ENCODE peak calls at places on chromosomes 6 and 20, in four cellular contexts. One of them, this sample, is unnamed.

GRCh38 chr20:32619586-32619985 is 34.5 kb upstream of the NOL4L start:
- DNase-seq in fibroblast of pulmonary artery: no peak
- DNase-seq in right lobe of liver: no peak
- DNase-seq in cardiac fibroblast: no peak
- DNase-seq in this sample: no peak

GRCh38 chr20:47204008-47204745 is 152.3 kb downstream of the ZMYND8 start:
- DNase-seq in fibroblast of pulmonary artery: peak
- DNase-seq in cardiac fibroblast: peak
- DNase-seq in right lobe of liver: no peak
- DNase-seq in this sample: no peak

GRCh38 chr20:25310921-25311728 is 63.2 kb downstream of the PYGB start:
- DNase-seq in cardiac fibroblast: peak
- DNase-seq in fibroblast of pulmonary artery: peak
- DNase-seq in right lobe of liver: peak
- DNase-seq in this sample: no peak

GRCh38 chr6:144090384-144090783 is 5.0 kb downstream of the SF3B5 start:
- DNase-seq in fibroblast of pulmonary artery: no peak
- DNase-seq in cardiac fibroblast: no peak
- DNase-seq in right lobe of liver: no peak
- DNase-seq in this sample: no peak

GRCh38 chr6:116111552-116112528 is 11.2 kb downstream of the NT5DC1 start:
- DNase-seq in cardiac fibroblast: peak
- DNase-seq in right lobe of liver: no peak
- DNase-seq in fibroblast of pulmonary artery: peak
- DNase-seq in this sample: no peak

GRCh38 chr20:371755-372542 is 8.6 kb upstream of the TRIB3 start:
- DNase-seq in fibroblast of pulmonary artery: peak
- DNase-seq in cardiac fibroblast: peak
- DNase-seq in right lobe of liver: peak
- DNase-seq in this sample: no peak

GRCh38 chr6:106087548-106088325 is 1.6 kb downstream of the PRDM1 start:
- DNase-seq in right lobe of liver: peak
- DNase-seq in cardiac fibroblast: peak
- DNase-seq in fibroblast of pulmonary artery: peak
- DNase-seq in this sample: peak

GRCh38 chr20:14009206-14009605 is 13.9 kb downstream of the MACROD2 start:
- DNase-seq in cardiac fibroblast: no peak
- DNase-seq in fibroblast of pulmonary artery: no peak
- DNase-seq in right lobe of liver: no peak
- DNase-seq in this sample: no peak

GRCh38 chr20:10670521-10671220 is 3.1 kb downstream of the JAG1 start:
- DNase-seq in cardiac fibroblast: peak
- DNase-seq in right lobe of liver: no peak
- DNase-seq in fibroblast of pulmonary artery: no peak
- DNase-seq in this sample: no peak

GRCh38 chr6:149264629-149265028 is 52.9 kb upstream of the TAB2 start:
- DNase-seq in right lobe of liver: no peak
- DNase-seq in fibroblast of pulmonary artery: no peak
- DNase-seq in cardiac fibroblast: no peak
- DNase-seq in this sample: no peak

GRCh38 chr6:33727932-33728331 is 16.4 kb upstream of the UQCC2 start:
- DNase-seq in cardiac fibroblast: no peak
- DNase-seq in fibroblast of pulmonary artery: no peak
- DNase-seq in right lobe of liver: peak
- DNase-seq in this sample: peak

GRCh38 chr6:106186714-106187113 is 100.6 kb downstream of the PRDM1 start:
- DNase-seq in right lobe of liver: no peak
- DNase-seq in fibroblast of pulmonary artery: no peak
- DNase-seq in cardiac fibroblast: no peak
- DNase-seq in this sample: no peak

GRCh38 chr20:41300383-41300782 is 17.1 kb downstream of the ZHX3 start:
- DNase-seq in fibroblast of pulmonary artery: no peak
- DNase-seq in cardiac fibroblast: no peak
- DNase-seq in right lobe of liver: no peak
- DNase-seq in this sample: no peak

GRCh38 chr6:147192278-147192911 is 11.8 kb upstream of the STXBP5 start:
- DNase-seq in right lobe of liver: peak
- DNase-seq in fibroblast of pulmonary artery: no peak
- DNase-seq in cardiac fibroblast: no peak
- DNase-seq in this sample: no peak

GRCh38 chr6:138590796-138591709 is 91.8 kb upstream of the NHSL1 start:
- DNase-seq in fibroblast of pulmonary artery: peak
- DNase-seq in cardiac fibroblast: peak
- DNase-seq in right lobe of liver: no peak
- DNase-seq in this sample: no peak

GRCh38 chr20:23869520-23869919 is 10.0 kb downstream of the CST5 start:
- DNase-seq in fibroblast of pulmonary artery: no peak
- DNase-seq in cardiac fibroblast: no peak
- DNase-seq in right lobe of liver: no peak
- DNase-seq in this sample: no peak

GRCh38 chr20:24948939-24949679 is at the start of gene CST7:
- DNase-seq in fibroblast of pulmonary artery: no peak
- DNase-seq in right lobe of liver: peak
- DNase-seq in cardiac fibroblast: peak
- DNase-seq in this sample: no peak

GRCh38 chr6:156988276-156989158 is 211.3 kb downstream of the ARID1B start:
- DNase-seq in fibroblast of pulmonary artery: peak
- DNase-seq in cardiac fibroblast: peak
- DNase-seq in right lobe of liver: no peak
- DNase-seq in this sample: no peak

GRCh38 chr6:52510213-52510562 is 66.7 kb downstream of the TRAM2 start:
- DNase-seq in cardiac fibroblast: no peak
- DNase-seq in fibroblast of pulmonary artery: no peak
- DNase-seq in right lobe of liver: no peak
- DNase-seq in this sample: no peak

GRCh38 chr20:3744806-3745685 is 12.6 kb downstream of the HSPA12B start:
- DNase-seq in right lobe of liver: peak
- DNase-seq in fibroblast of pulmonary artery: peak
- DNase-seq in cardiac fibroblast: peak
- DNase-seq in this sample: peak

GRCh38 chr6:156698239-156699016 is 78.8 kb upstream of the ARID1B start:
- DNase-seq in right lobe of liver: no peak
- DNase-seq in fibroblast of pulmonary artery: no peak
- DNase-seq in cardiac fibroblast: no peak
- DNase-seq in this sample: no peak

GRCh38 chr6:98769546-98769945 is 64.8 kb upstream of the POU3F2 start:
- DNase-seq in right lobe of liver: no peak
- DNase-seq in fibroblast of pulmonary artery: peak
- DNase-seq in cardiac fibroblast: peak
- DNase-seq in this sample: no peak

GRCh38 chr20:46054606-46055005 is 25.6 kb downstream of the SLC12A5 start:
- DNase-seq in fibroblast of pulmonary artery: no peak
- DNase-seq in cardiac fibroblast: no peak
- DNase-seq in right lobe of liver: no peak
- DNase-seq in this sample: no peak

GRCh38 chr20:46174469-46175126 is 56.5 kb downstream of the CD40 start:
- DNase-seq in fibroblast of pulmonary artery: peak
- DNase-seq in right lobe of liver: peak
- DNase-seq in cardiac fibroblast: peak
- DNase-seq in this sample: peak

GRCh38 chr6:143060806-143061596 is at the start of gene AIG1:
- DNase-seq in fibroblast of pulmonary artery: no peak
- DNase-seq in right lobe of liver: no peak
- DNase-seq in cardiac fibroblast: no peak
- DNase-seq in this sample: no peak

GRCh38 chr6:169965239-169965638 is 213.8 kb downstream of the ERMARD start:
- DNase-seq in fibroblast of pulmonary artery: no peak
- DNase-seq in right lobe of liver: no peak
- DNase-seq in cardiac fibroblast: no peak
- DNase-seq in this sample: no peak

GRCh38 chr6:142731611-142732010 is 213.4 kb downstream of the HIVEP2 start:
- DNase-seq in cardiac fibroblast: no peak
- DNase-seq in right lobe of liver: no peak
- DNase-seq in fibroblast of pulmonary artery: no peak
- DNase-seq in this sample: no peak

GRCh38 chr6:150567823-150568383 is 31.8 kb upstream of the PLEKHG1 start:
- DNase-seq in fibroblast of pulmonary artery: no peak
- DNase-seq in right lobe of liver: no peak
- DNase-seq in cardiac fibroblast: no peak
- DNase-seq in this sample: peak

GRCh38 chr6:149470948-149471347 is 13.9 kb downstream of the ZC3H12D start:
- DNase-seq in cardiac fibroblast: no peak
- DNase-seq in fibroblast of pulmonary artery: no peak
- DNase-seq in right lobe of liver: no peak
- DNase-seq in this sample: no peak

GRCh38 chr20:52426856-52427255 is 235.3 kb upstream of the ZFP64 start:
- DNase-seq in cardiac fibroblast: no peak
- DNase-seq in fibroblast of pulmonary artery: no peak
- DNase-seq in right lobe of liver: no peak
- DNase-seq in this sample: no peak

GRCh38 chr6:159754959-159755914 is 6.6 kb upstream of the ACAT2 start:
- DNase-seq in fibroblast of pulmonary artery: no peak
- DNase-seq in cardiac fibroblast: peak
- DNase-seq in right lobe of liver: no peak
- DNase-seq in this sample: no peak

DNA sequence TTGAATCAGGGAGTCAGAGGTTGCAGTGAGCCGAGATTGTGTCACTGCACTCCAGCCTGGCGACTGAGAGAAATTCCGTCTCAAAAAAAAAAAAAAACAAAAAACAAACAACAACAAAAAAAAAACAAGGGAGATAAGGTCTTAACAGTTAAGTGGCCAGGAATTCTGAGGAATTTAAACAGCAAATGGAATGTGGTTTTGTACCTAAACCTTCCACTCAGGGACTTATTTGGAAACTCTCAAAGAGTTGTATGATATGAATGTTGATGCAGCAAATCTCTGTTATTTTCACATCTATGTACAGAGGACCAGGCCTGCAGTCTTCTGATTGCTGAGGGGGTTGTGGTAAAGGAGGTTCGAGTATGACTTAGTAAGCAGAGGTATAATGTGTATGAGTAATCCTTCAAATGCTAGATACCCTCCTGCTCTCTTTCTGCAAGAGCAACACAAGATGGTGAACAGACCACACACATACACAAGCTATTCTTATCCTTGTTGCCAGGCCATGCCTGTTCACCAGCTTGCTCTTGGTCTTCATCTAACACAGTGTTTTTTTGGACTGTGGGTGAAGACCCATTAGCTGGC is 174.9 kb upstream of the SCGN start:
- DNase-seq in fibroblast of pulmonary artery: peak
- DNase-seq in right lobe of liver: no peak
- DNase-seq in cardiac fibroblast: peak
- DNase-seq in this sample: no peak
- TF ChIP-seq CTCF in fibroblast of pulmonary artery: no peak
- TF ChIP-seq CTCF in right lobe of liver: no peak
- TF ChIP-seq CTCF in cardiac fibroblast: no peak
- TF ChIP-seq CTCF in this sample: no peak

DNA sequence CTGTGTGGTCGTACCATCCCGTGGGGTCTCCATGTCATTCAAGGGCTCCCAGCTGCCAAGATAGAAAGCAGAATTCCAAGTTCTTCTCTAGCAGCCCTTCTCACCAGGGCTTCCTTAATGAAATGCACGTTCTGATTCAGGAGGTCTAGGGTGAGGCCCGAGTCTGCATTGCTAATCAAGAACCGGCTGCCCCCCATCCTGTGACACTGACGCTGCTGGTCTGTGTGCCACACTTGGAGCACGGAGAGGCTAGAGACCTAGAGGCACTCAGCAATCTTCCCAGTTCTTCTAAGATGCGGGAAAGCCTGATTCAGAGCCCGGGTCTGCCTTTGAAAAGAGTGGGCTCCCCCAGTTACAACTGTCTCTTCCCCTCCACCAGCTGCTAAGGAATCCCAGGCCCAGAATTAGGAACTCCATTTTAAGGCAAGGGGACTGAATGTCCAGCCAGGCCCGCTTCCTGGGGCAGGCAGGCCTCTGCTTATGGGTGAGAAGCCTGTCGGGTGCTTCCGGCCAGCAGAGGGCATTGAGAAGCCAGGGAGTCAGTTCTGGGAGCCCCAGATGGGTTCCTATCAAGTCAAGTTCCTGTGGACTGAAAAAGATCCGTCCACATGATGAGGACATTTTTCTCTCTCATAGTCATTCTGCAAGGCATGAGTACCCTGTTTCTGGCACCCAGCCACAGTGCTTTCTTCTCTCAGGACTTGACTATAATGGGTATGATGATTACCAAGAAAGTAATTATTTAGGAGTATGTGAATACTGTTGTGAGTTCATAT is 69.8 kb upstream of the RIN2 start:
- DNase-seq in cardiac fibroblast: peak
- DNase-seq in fibroblast of pulmonary artery: peak
- DNase-seq in right lobe of liver: peak
- DNase-seq in this sample: peak
- TF ChIP-seq CTCF in cardiac fibroblast: peak
- TF ChIP-seq CTCF in fibroblast of pulmonary artery: peak
- TF ChIP-seq CTCF in right lobe of liver: peak
- TF ChIP-seq CTCF in this sample: peak

GRCh38 chr6:46652232-46652602 is 401 bp downstream of the CYP39A1 start:
- DNase-seq in right lobe of liver: no peak
- DNase-seq in cardiac fibroblast: no peak
- DNase-seq in fibroblast of pulmonary artery: no peak
- DNase-seq in this sample: no peak

GRCh38 chr6:46657642-46658041 is 4.9 kb downstream of the SLC25A27 start:
- DNase-seq in cardiac fibroblast: no peak
- DNase-seq in fibroblast of pulmonary artery: no peak
- DNase-seq in right lobe of liver: no peak
- DNase-seq in this sample: no peak

GRCh38 chr6:46653439-46653942 is 716 bp downstream of the SLC25A27 start:
- DNase-seq in cardiac fibroblast: no peak
- DNase-seq in fibroblast of pulmonary artery: no peak
- DNase-seq in right lobe of liver: no peak
- DNase-seq in this sample: no peak

GRCh38 chr6:46652603-46653438 is at the start of the genes CYP39A1 and SLC25A27:
- DNase-seq in fibroblast of pulmonary artery: peak
- DNase-seq in right lobe of liver: peak
- DNase-seq in cardiac fibroblast: peak
- DNase-seq in this sample: peak

DNA sequence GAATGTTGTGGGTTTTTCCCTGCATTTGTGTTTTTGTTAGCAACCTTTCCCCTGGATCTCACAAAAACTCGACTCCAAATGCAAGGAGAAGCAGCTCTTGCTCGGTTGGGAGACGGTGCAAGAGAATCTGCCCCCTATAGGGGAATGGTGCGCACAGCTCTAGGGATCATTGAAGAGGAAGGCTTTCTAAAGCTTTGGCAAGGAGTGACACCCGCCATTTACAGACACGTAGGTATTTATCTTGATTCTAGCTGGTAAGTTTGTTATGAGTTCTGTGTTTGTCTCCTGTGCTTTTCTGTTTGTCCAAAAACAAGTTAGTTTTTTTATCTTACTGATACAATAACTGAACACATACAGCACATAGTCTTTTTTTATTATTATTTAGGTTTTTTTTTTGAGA is 3.0 kb downstream of the SLC25A27 start:
- DNase-seq in right lobe of liver: no peak
- DNase-seq in cardiac fibroblast: peak
- DNase-seq in fibroblast of pulmonary artery: no peak
- DNase-seq in this sample: no peak
- TF ChIP-seq CTCF in right lobe of liver: peak
- TF ChIP-seq CTCF in cardiac fibroblast: peak
- TF ChIP-seq CTCF in fibroblast of pulmonary artery: peak
- TF ChIP-seq CTCF in this sample: no peak

GRCh38 chr6:135951169-135951568 is 99.7 kb downstream of the PDE7B start:
- DNase-seq in cardiac fibroblast: no peak
- DNase-seq in fibroblast of pulmonary artery: no peak
- DNase-seq in right lobe of liver: no peak
- DNase-seq in this sample: no peak

GRCh38 chr6:135953800-135954199 is 102.3 kb downstream of the PDE7B start:
- DNase-seq in cardiac fibroblast: no peak
- DNase-seq in fibroblast of pulmonary artery: no peak
- DNase-seq in right lobe of liver: no peak
- DNase-seq in this sample: no peak

GRCh38 chr6:135950709-135951108 is 99.2 kb downstream of the PDE7B start:
- DNase-seq in fibroblast of pulmonary artery: no peak
- DNase-seq in cardiac fibroblast: no peak
- DNase-seq in right lobe of liver: no peak
- DNase-seq in this sample: no peak

GRCh38 chr6:135955106-135955505 is 103.6 kb downstream of the PDE7B start:
- DNase-seq in fibroblast of pulmonary artery: no peak
- DNase-seq in cardiac fibroblast: no peak
- DNase-seq in right lobe of liver: no peak
- DNase-seq in this sample: no peak
- TF ChIP-seq CTCF in fibroblast of pulmonary artery: no peak
- TF ChIP-seq CTCF in cardiac fibroblast: no peak
- TF ChIP-seq CTCF in right lobe of liver: no peak
- TF ChIP-seq CTCF in this sample: no peak

This sample was measured in left ventricle myocardium inferior.